ENCODE peak calls at places on chromosomes 5 and 9, in four cellular contexts. E is H1, L is mesendoderm, G is H9. F is an unnamed sample.

GRCh38 chr9:99873531-99873930 is 32.9 kb upstream of the STX17 start:
- DNase-seq in E (no peak), L (no peak), G (no peak), F (peak; percentile 85)

GRCh38 chr9:128203024-128203841 is at the start of gene DNM1:
- DNase-seq in E (peak; percentile 82), L (peak; percentile 76), G (peak; percentile 68), F (peak; percentile 54)

GRCh38 chr9:75033789-75034473 is 5.8 kb upstream of the CARNMT1 start:
- DNase-seq in E (no peak), L (no peak), G (no peak), F (peak; percentile 79)

GRCh38 chr9:77092536-77092935 is 73.1 kb downstream of the FOXB2 start:
- DNase-seq in E (no peak), L (peak; percentile 88), G (no peak), F (no peak)

GRCh38 chr9:73441890-73442818 is 290.5 kb downstream of the ANXA1 start:
- DNase-seq in E (no peak), L (peak; percentile 89), G (peak; percentile 52), F (no peak)

GRCh38 chr5:124748687-124749594 is 2.5 kb upstream of the ZNF608 start:
- DNase-seq in E (peak; percentile 73), L (peak; percentile 99), G (peak; percentile 92), F (peak; percentile 91)

GRCh38 chr5:41418220-41419031 is 92.0 kb downstream of the PLCXD3 start:
- DNase-seq in E (no peak), L (peak; percentile 14), G (peak; percentile 41), F (peak; percentile 72)

GRCh38 chr9:89996717-89997116 is 391.9 kb downstream of the GADD45G start:
- DNase-seq in E (no peak), L (no peak), G (no peak), F (no peak)

GRCh38 chr5:125412051-125412560 is 665.7 kb upstream of the ZNF608 start:
- DNase-seq in E (no peak), L (peak; percentile 81), G (peak; percentile 70), F (no peak)

GRCh38 chr5:42005561-42006153 is 80.6 kb downstream of the FBXO4 start:
- DNase-seq in E (no peak), L (peak; percentile 28), G (no peak), F (peak; percentile 24)

GRCh38 chr5:61333351-61334223 is 1.5 kb downstream of the ZSWIM6 start:
- DNase-seq in E (peak; percentile 64), L (peak; percentile 65), G (no peak), F (no peak)

GRCh38 chr9:14277202-14277601 is 36.7 kb downstream of the NFIB start:
- DNase-seq in E (no peak), L (no peak), G (no peak), F (peak; percentile 75)

GRCh38 chr9:124010665-124011321 is 775 bp upstream of the LHX2 start:
- DNase-seq in E (peak; percentile 81), L (peak; percentile 74), G (no peak), F (no peak)

DNA sequence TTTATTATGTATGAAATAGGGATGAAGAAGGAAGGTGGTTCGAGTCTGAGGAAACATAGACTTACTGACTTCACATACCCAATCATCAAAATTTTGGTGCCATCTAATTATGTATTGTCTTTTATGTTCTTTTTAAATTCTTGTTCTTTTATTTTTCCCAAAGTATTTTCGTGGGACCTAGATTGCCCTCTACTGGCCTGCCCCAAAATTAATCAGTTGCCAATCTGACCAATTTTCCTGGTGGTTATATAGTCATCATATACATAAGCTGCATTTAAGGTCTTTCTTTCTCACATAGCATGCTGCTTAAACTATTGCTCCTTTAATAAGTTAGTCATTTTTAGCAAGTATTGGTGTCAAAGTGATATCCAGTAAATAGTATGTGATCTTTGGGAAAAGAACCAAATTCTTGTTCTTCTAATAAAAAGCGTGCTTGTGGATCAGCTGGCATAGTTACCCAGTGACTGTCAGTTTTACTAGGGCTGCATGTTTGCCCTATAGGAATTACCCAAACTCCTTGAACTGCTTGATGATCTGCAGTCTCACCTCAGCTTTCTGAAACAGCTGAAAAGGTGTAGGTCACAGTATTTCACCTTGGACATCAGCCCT is 223.5 kb downstream of the SH3GL2 start:
- DNase-seq in E (no peak), L (peak; percentile 10), G (no peak), F (peak; percentile 16)
- H3K4me2 ChIP-seq in E (no peak overlapping the region), L (no peak overlapping the region), G (no peak overlapping the region), F (no peak overlapping the region)

GRCh38 chr9:136324501-136325300 is 2.6 kb upstream of the GPSM1 start:
- DNase-seq in E (no peak), L (no peak), G (no peak), F (no peak)
- H4K5ac ChIP-seq in E (no peak overlapping the region), L (no peak overlapping the region), G (no peak overlapping the region), F (peak overlapping the region; percentile 6)

GRCh38 chr5:130231786-130232185 is 327.5 kb downstream of the CHSY3 start:
- DNase-seq in E (no peak), L (no peak), G (no peak), F (no peak)

GRCh38 chr5:130243641-130244040 is 339.4 kb downstream of the CHSY3 start:
- DNase-seq in E (no peak), L (peak; percentile 48), G (peak; percentile 35), F (no peak)

GRCh38 chr5:130237721-130238120 is 333.5 kb downstream of the CHSY3 start:
- DNase-seq in E (no peak), L (no peak), G (no peak), F (no peak)
- H3K4me2 ChIP-seq in E (no peak overlapping the region), L (no peak overlapping the region), G (no peak overlapping the region), F (no peak overlapping the region)

GRCh38 chr9:12698986-12699385 is 5.8 kb downstream of the TYRP1 start:
- DNase-seq in E (no peak), L (peak; percentile 22), G (no peak), F (no peak)

GRCh38 chr9:12699529-12699928 is 6.3 kb downstream of the TYRP1 start:
- DNase-seq in E (no peak), L (peak; percentile 16), G (no peak), F (peak; percentile 32)

GRCh38 chr9:12705738-12706391 is 12.7 kb downstream of the TYRP1 start:
- DNase-seq in E (no peak), L (no peak), G (no peak), F (no peak)

GRCh38 chr9:12703996-12704395 is 10.8 kb downstream of the TYRP1 start:
- DNase-seq in E (no peak), L (no peak), G (no peak), F (peak; percentile 12)

DNA sequence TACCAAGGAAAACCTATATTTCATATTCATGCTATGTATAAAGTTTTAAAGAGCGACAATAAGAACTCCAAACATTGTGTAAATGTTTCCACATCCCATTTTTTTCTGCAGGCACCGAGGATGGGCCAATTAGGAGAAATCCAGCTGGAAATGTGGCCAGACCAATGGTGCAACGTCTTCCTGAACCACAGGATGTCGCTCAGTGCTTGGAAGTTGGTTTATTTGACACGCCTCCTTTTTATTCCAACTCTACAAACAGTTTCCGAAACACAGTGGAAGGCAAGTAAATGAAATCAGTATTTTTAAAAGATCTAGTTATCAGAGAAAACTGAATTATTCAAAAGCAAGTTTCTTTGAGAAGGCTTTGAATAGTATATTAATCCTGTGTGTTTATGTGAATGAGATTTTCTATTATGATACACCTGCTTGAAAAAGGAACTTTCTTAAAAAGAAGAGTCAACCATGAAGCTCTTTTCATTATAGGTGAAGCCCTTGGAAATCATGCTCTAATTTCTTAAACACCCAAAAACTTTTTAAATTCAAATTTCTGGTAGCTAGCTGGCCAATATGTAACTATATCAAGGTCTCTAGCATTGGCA is 9.1 kb downstream of the TYRP1 start:
- DNase-seq in E (no peak), L (peak; percentile 72), G (peak; percentile 54), F (peak; percentile 70)
- H4K5ac ChIP-seq in E (no peak overlapping the region), L (no peak overlapping the region), G (no peak overlapping the region), F (no peak overlapping the region)

DNA sequence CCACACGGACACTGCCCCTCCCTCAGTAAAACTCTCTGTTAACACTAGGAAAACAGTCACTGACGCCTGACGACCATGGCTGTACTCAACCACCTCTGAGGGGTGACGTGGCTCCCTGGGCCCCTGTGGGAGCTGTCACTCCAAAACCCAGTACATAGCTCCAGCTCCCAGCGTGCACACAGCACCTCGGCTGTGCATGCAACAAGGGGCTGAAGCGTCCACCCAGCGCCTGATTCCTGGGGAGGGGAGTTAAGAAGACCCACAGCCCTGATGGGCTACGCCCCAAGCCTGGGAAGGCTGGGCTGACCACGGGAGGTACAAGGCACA is 36.3 kb downstream of the SLC12A7 start:
- DNase-seq in E (no peak), L (no peak), G (no peak), F (no peak)
- H3K4me2 ChIP-seq in E (no peak overlapping the region), L (no peak overlapping the region), G (no peak overlapping the region), F (no peak overlapping the region)

GRCh38 chr9:15553528-15553898 is 670 bp downstream of the CCDC171 start:
- DNase-seq in E (no peak), L (no peak), G (no peak), F (no peak)
- H4K5ac ChIP-seq in E (no peak overlapping the region), L (no peak overlapping the region), G (no peak overlapping the region), F (peak overlapping the region; percentile 46)

DNA sequence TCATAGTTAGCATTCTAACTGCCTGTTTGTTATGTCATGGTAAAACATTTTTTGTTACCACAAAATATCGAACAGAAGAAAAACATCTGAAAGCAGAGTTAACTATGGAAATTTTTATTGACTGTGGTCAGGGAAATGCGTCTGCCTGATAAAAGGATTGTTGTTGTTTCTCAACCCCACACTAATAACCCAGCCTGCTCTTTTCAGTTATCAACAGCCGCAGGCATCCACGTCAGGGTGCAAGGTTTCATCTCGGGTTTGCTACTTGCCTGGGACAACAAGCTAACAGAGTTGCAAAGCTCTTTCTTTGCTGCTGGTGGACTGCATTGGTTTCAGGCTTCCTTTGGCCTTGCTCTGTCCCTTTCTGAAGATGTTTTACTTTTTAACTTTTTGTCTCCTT is 969.2 kb downstream of the CDH18 start:
- DNase-seq in E (no peak), L (peak; percentile 14), G (no peak), F (no peak)
- H3K4me2 ChIP-seq in E (no peak overlapping the region), L (no peak overlapping the region), G (no peak overlapping the region), F (no peak overlapping the region)

DNA sequence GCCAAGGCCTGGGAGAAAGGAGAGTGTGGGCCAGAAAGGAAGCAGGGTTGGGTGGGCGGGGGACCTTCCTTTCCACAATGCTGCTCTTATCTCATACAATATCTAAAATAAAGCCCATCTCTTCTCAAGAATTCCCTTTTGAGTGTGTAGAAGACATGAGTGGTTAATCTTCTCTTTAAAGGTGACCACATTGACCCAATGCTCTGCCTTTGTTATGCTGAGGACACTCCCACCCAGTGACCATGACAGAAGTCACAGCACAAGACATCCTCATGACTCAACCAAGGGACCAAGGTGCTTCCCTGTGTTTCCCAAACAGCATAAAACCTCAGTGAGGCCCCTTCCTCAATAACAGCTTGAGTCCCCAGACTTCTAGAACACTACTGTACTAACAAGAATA is 193.0 kb upstream of the ADAMTS16 start:
- DNase-seq in E (no peak), L (no peak), G (no peak), F (no peak)
- H4K5ac ChIP-seq in E (no peak overlapping the region), L (no peak overlapping the region), G (no peak overlapping the region), F (no peak overlapping the region)